ENCODE peak calls at places on chromosomes 1 and 21, in seven cellular contexts. T, M, A, E, W, N and C are unnamed samples.

GRCh38 chr1:58497499-58497898 is 49.0 kb downstream of the OMA1 start:
- DNase-seq in T (no peak), M (no peak), A (peak; percentile 35), E (no peak), W (no peak), N (no peak), C (no peak)

GRCh38 chr1:200951016-200951415 is 56.3 kb downstream of the INAVA start:
- DNase-seq in T (no peak), M (no peak), A (no peak), E (no peak), W (no peak), N (no peak), C (peak; percentile 13)

GRCh38 chr1:156025873-156026272 is 5.1 kb upstream of the SSR2 start:
- DNase-seq in T (no peak), M (peak; percentile 30), A (peak; percentile 84), E (peak; percentile 18), W (peak; percentile 49), N (no peak), C (peak; percentile 91)

GRCh38 chr1:231778009-231778719 is 151.6 kb downstream of the DISC1 start:
- DNase-seq in T (no peak), M (peak; percentile 52), A (no peak), E (no peak), W (no peak), N (no peak), C (no peak)

GRCh38 chr1:15501208-15502032 is 22.6 kb downstream of the CASP9 start:
- DNase-seq in T (peak; percentile 11), M (peak; percentile 40), A (peak; percentile 92), E (peak; percentile 8), W (peak; percentile 54), N (no peak), C (peak; percentile 92)

GRCh38 chr1:90480271-90480835 is 236.7 kb downstream of the BARHL2 start:
- DNase-seq in T (no peak), M (no peak), A (no peak), E (no peak), W (no peak), N (no peak), C (no peak)

GRCh38 chr1:56798053-56798471 is 21.1 kb downstream of the FYB2 start:
- DNase-seq in T (no peak), M (peak; percentile 36), A (peak; percentile 65), E (no peak), W (no peak), N (no peak), C (no peak)

GRCh38 chr1:186715887-186716809 is 35.9 kb upstream of the PTGS2 start:
- DNase-seq in T (no peak), M (no peak), A (no peak), E (no peak), W (no peak), N (no peak), C (no peak)

GRCh38 chr1:26190373-26190987 is at the start of gene CATSPER4:
- DNase-seq in T (no peak), M (no peak), A (peak; percentile 96), E (no peak), W (peak; percentile 8), N (no peak), C (peak; percentile 96)

GRCh38 chr1:226201029-226201593 is 14.6 kb upstream of the ACBD3 start:
- DNase-seq in T (no peak), M (peak; percentile 27), A (peak; percentile 74), E (no peak), W (no peak), N (no peak), C (peak; percentile 83)

GRCh38 chr1:223531742-223532341 is 133.7 kb downstream of the CAPN8 start:
- DNase-seq in T (no peak), M (peak; percentile 35), A (peak; percentile 87), E (no peak), W (peak; percentile 77), N (no peak), C (peak; percentile 93)

GRCh38 chr1:161913482-161914140 is 110.1 kb downstream of the OLFML2B start:
- DNase-seq in T (no peak), M (peak; percentile 73), A (no peak), E (no peak), W (no peak), N (peak; percentile 19), C (no peak)

GRCh38 chr21:45867041-45867630 is 114.4 kb upstream of the COL6A1 start:
- DNase-seq in T (no peak), M (no peak), A (no peak), E (no peak), W (no peak), N (no peak), C (no peak)

GRCh38 chr21:37983336-37984095 is 67.3 kb upstream of the KCNJ6 start:
- DNase-seq in T (no peak), M (no peak), A (no peak), E (no peak), W (no peak), N (peak; percentile 81), C (no peak)